ENCODE peak calls at places on chromosomes 1 and 21, in eight cellular contexts. One of them, this sample, is unnamed.
A peak's percentile ranks its signal among the peaks of the same experiment; 100 is the strongest.

GRCh38 chr1:70468180-70468579 is 57.1 kb downstream of the CTH start:
- DNase-seq in CD8-positive, alpha-beta T cell: no peak
- DNase-seq in mammary epithelial cell: no peak
- DNase-seq in transverse colon: no peak
- DNase-seq in bronchial epithelial cell: no peak
- DNase-seq in spleen: no peak
- DNase-seq in OCI-LY7: no peak
- DNase-seq in A549: no peak
- DNase-seq in this sample: no peak

GRCh38 chr21:44288251-44289110 is 2.8 kb downstream of the AIRE start:
- DNase-seq in OCI-LY7: no peak
- DNase-seq in spleen: peak; percentile 65
- DNase-seq in transverse colon: no peak
- DNase-seq in mammary epithelial cell: no peak
- DNase-seq in bronchial epithelial cell: no peak
- DNase-seq in A549: no peak
- DNase-seq in CD8-positive, alpha-beta T cell: no peak
- DNase-seq in this sample: no peak

GRCh38 chr1:171226757-171227370 is 21.4 kb upstream of the FMO1 start:
- DNase-seq in mammary epithelial cell: peak; percentile 55
- DNase-seq in bronchial epithelial cell: peak; percentile 70
- DNase-seq in transverse colon: peak; percentile 47
- DNase-seq in OCI-LY7: peak; percentile 73
- DNase-seq in CD8-positive, alpha-beta T cell: no peak
- DNase-seq in A549: peak; percentile 43
- DNase-seq in spleen: no peak
- DNase-seq in this sample: no peak

GRCh38 chr1:53477626-53478025 is 18.4 kb downstream of the DMRTB1 start:
- DNase-seq in OCI-LY7: no peak
- DNase-seq in CD8-positive, alpha-beta T cell: no peak
- DNase-seq in A549: no peak
- DNase-seq in mammary epithelial cell: no peak
- DNase-seq in transverse colon: no peak
- DNase-seq in bronchial epithelial cell: no peak
- DNase-seq in spleen: no peak
- DNase-seq in this sample: no peak

GRCh38 chr1:41371630-41372599 is 10.7 kb downstream of the FOXO6 start:
- DNase-seq in A549: no peak
- DNase-seq in mammary epithelial cell: no peak
- DNase-seq in spleen: no peak
- DNase-seq in transverse colon: no peak
- DNase-seq in CD8-positive, alpha-beta T cell: no peak
- DNase-seq in bronchial epithelial cell: no peak
- DNase-seq in OCI-LY7: no peak
- DNase-seq in this sample: no peak

GRCh38 chr21:41164981-41165650 is 2.8 kb upstream of the BACE2 start:
- DNase-seq in OCI-LY7: no peak
- DNase-seq in transverse colon: peak; percentile 63
- DNase-seq in A549: peak; percentile 43
- DNase-seq in bronchial epithelial cell: peak; percentile 94
- DNase-seq in spleen: no peak
- DNase-seq in CD8-positive, alpha-beta T cell: no peak
- DNase-seq in mammary epithelial cell: peak; percentile 87
- DNase-seq in this sample: no peak

GRCh38 chr21:39363607-39364555 is 15.0 kb upstream of the HMGN1 start:
- DNase-seq in OCI-LY7: no peak
- DNase-seq in transverse colon: no peak
- DNase-seq in mammary epithelial cell: no peak
- DNase-seq in bronchial epithelial cell: no peak
- DNase-seq in CD8-positive, alpha-beta T cell: no peak
- DNase-seq in A549: no peak
- DNase-seq in spleen: no peak
- DNase-seq in this sample: no peak

GRCh38 chr1:75341537-75341936 is 207.3 kb downstream of the LHX8 start:
- DNase-seq in bronchial epithelial cell: no peak
- DNase-seq in A549: no peak
- DNase-seq in spleen: no peak
- DNase-seq in CD8-positive, alpha-beta T cell: no peak
- DNase-seq in transverse colon: no peak
- DNase-seq in mammary epithelial cell: no peak
- DNase-seq in OCI-LY7: no peak
- DNase-seq in this sample: no peak

GRCh38 chr1:180264595-180264994 is 34.5 kb downstream of the LHX4 start:
- DNase-seq in OCI-LY7: no peak
- DNase-seq in CD8-positive, alpha-beta T cell: no peak
- DNase-seq in spleen: peak; percentile 43
- DNase-seq in bronchial epithelial cell: no peak
- DNase-seq in A549: no peak
- DNase-seq in mammary epithelial cell: no peak
- DNase-seq in transverse colon: no peak
- DNase-seq in this sample: no peak

GRCh38 chr1:9438431-9439073 is 100.7 kb upstream of the SLC25A33 start:
- DNase-seq in transverse colon: peak; percentile 39
- DNase-seq in mammary epithelial cell: peak; percentile 93
- DNase-seq in CD8-positive, alpha-beta T cell: no peak
- DNase-seq in spleen: no peak
- DNase-seq in A549: peak; percentile 41
- DNase-seq in bronchial epithelial cell: peak; percentile 94
- DNase-seq in OCI-LY7: no peak
- DNase-seq in this sample: peak; percentile 87

GRCh38 chr1:158045639-158046038 is 52.2 kb downstream of the KIRREL1 start:
- DNase-seq in transverse colon: no peak
- DNase-seq in spleen: no peak
- DNase-seq in mammary epithelial cell: no peak
- DNase-seq in CD8-positive, alpha-beta T cell: no peak
- DNase-seq in OCI-LY7: no peak
- DNase-seq in A549: no peak
- DNase-seq in bronchial epithelial cell: no peak
- DNase-seq in this sample: no peak

GRCh38 chr1:91842056-91842455 is 43.9 kb downstream of the TGFBR3 start:
- DNase-seq in transverse colon: no peak
- DNase-seq in A549: no peak
- DNase-seq in CD8-positive, alpha-beta T cell: no peak
- DNase-seq in mammary epithelial cell: no peak
- DNase-seq in spleen: no peak
- DNase-seq in bronchial epithelial cell: no peak
- DNase-seq in OCI-LY7: no peak
- DNase-seq in this sample: no peak

GRCh38 chr1:224558904-224559303 is 57.2 kb upstream of the CNIH3 start:
- DNase-seq in spleen: no peak
- DNase-seq in A549: no peak
- DNase-seq in OCI-LY7: no peak
- DNase-seq in bronchial epithelial cell: peak; percentile 62
- DNase-seq in mammary epithelial cell: peak; percentile 48
- DNase-seq in CD8-positive, alpha-beta T cell: no peak
- DNase-seq in transverse colon: no peak
- DNase-seq in this sample: no peak

GRCh38 chr1:207174913-207175312 is 70.9 kb downstream of the C4BPA start:
- DNase-seq in CD8-positive, alpha-beta T cell: no peak
- DNase-seq in bronchial epithelial cell: no peak
- DNase-seq in A549: no peak
- DNase-seq in transverse colon: no peak
- DNase-seq in mammary epithelial cell: no peak
- DNase-seq in spleen: no peak
- DNase-seq in OCI-LY7: no peak
- DNase-seq in this sample: no peak

GRCh38 chr1:145868232-145868631 is 9.4 kb upstream of the PIAS3 start:
- DNase-seq in transverse colon: no peak
- DNase-seq in mammary epithelial cell: no peak
- DNase-seq in spleen: no peak
- DNase-seq in A549: no peak
- DNase-seq in OCI-LY7: no peak
- DNase-seq in CD8-positive, alpha-beta T cell: no peak
- DNase-seq in bronchial epithelial cell: no peak
- DNase-seq in this sample: no peak

GRCh38 chr1:204255225-204255624 is 41.4 kb upstream of the GOLT1A start:
- DNase-seq in spleen: no peak
- DNase-seq in CD8-positive, alpha-beta T cell: no peak
- DNase-seq in A549: no peak
- DNase-seq in mammary epithelial cell: no peak
- DNase-seq in transverse colon: no peak
- DNase-seq in OCI-LY7: no peak
- DNase-seq in bronchial epithelial cell: no peak
- DNase-seq in this sample: no peak

GRCh38 chr1:50427086-50427817 is 4.0 kb upstream of the DMRTA2 start:
- DNase-seq in A549: no peak
- DNase-seq in mammary epithelial cell: no peak
- DNase-seq in OCI-LY7: no peak
- DNase-seq in CD8-positive, alpha-beta T cell: no peak
- DNase-seq in transverse colon: no peak
- DNase-seq in spleen: no peak
- DNase-seq in bronchial epithelial cell: no peak
- DNase-seq in this sample: no peak

GRCh38 chr1:27496604-27497155 is 6.7 kb upstream of the WASF2 start:
- DNase-seq in CD8-positive, alpha-beta T cell: no peak
- DNase-seq in transverse colon: no peak
- DNase-seq in OCI-LY7: no peak
- DNase-seq in A549: no peak
- DNase-seq in mammary epithelial cell: no peak
- DNase-seq in spleen: no peak
- DNase-seq in bronchial epithelial cell: no peak
- DNase-seq in this sample: no peak

GRCh38 chr1:30132602-30133271 is 590.6 kb downstream of the MATN1 start:
- DNase-seq in CD8-positive, alpha-beta T cell: no peak
- DNase-seq in transverse colon: no peak
- DNase-seq in OCI-LY7: no peak
- DNase-seq in bronchial epithelial cell: no peak
- DNase-seq in A549: no peak
- DNase-seq in spleen: no peak
- DNase-seq in mammary epithelial cell: no peak
- DNase-seq in this sample: no peak

GRCh38 chr1:180670681-180671080 is 38.9 kb downstream of the XPR1 start:
- DNase-seq in spleen: no peak
- DNase-seq in mammary epithelial cell: no peak
- DNase-seq in CD8-positive, alpha-beta T cell: no peak
- DNase-seq in bronchial epithelial cell: no peak
- DNase-seq in A549: no peak
- DNase-seq in OCI-LY7: no peak
- DNase-seq in transverse colon: no peak
- DNase-seq in this sample: no peak

GRCh38 chr1:175278729-175279128 is 86.2 kb upstream of the KIAA0040 start:
- DNase-seq in A549: no peak
- DNase-seq in mammary epithelial cell: no peak
- DNase-seq in spleen: no peak
- DNase-seq in OCI-LY7: no peak
- DNase-seq in transverse colon: no peak
- DNase-seq in bronchial epithelial cell: no peak
- DNase-seq in CD8-positive, alpha-beta T cell: no peak
- DNase-seq in this sample: no peak

GRCh38 chr1:102529446-102529845 is 532.7 kb upstream of the OLFM3 start:
- DNase-seq in A549: no peak
- DNase-seq in spleen: no peak
- DNase-seq in OCI-LY7: no peak
- DNase-seq in mammary epithelial cell: no peak
- DNase-seq in bronchial epithelial cell: no peak
- DNase-seq in CD8-positive, alpha-beta T cell: no peak
- DNase-seq in transverse colon: no peak
- DNase-seq in this sample: no peak

GRCh38 chr1:36327421-36328087 is 4.1 kb upstream of the EVA1B start:
- DNase-seq in transverse colon: no peak
- DNase-seq in OCI-LY7: no peak
- DNase-seq in spleen: no peak
- DNase-seq in A549: no peak
- DNase-seq in bronchial epithelial cell: peak; percentile 82
- DNase-seq in mammary epithelial cell: peak; percentile 33
- DNase-seq in CD8-positive, alpha-beta T cell: no peak
- DNase-seq in this sample: no peak

GRCh38 chr1:230090194-230090711 is 23.2 kb downstream of the GALNT2 start:
- DNase-seq in OCI-LY7: no peak
- DNase-seq in spleen: no peak
- DNase-seq in CD8-positive, alpha-beta T cell: no peak
- DNase-seq in bronchial epithelial cell: peak; percentile 78
- DNase-seq in mammary epithelial cell: no peak
- DNase-seq in transverse colon: no peak
- DNase-seq in A549: peak; percentile 53
- DNase-seq in this sample: no peak

GRCh38 chr1:211648336-211648735 is 27.1 kb downstream of the NEK2 start:
- DNase-seq in spleen: no peak
- DNase-seq in mammary epithelial cell: peak; percentile 80
- DNase-seq in transverse colon: peak; percentile 58
- DNase-seq in OCI-LY7: no peak
- DNase-seq in A549: peak; percentile 37
- DNase-seq in bronchial epithelial cell: peak; percentile 84
- DNase-seq in CD8-positive, alpha-beta T cell: no peak
- DNase-seq in this sample: no peak

GRCh38 chr1:67126111-67126746 is 8.5 kb downstream of the C1orf141 start:
- DNase-seq in spleen: no peak
- DNase-seq in OCI-LY7: no peak
- DNase-seq in bronchial epithelial cell: peak; percentile 72
- DNase-seq in CD8-positive, alpha-beta T cell: no peak
- DNase-seq in transverse colon: no peak
- DNase-seq in mammary epithelial cell: peak; percentile 60
- DNase-seq in A549: no peak
- DNase-seq in this sample: no peak
- TF ChIP-seq CTCF in spleen: no peak
- TF ChIP-seq CTCF in OCI-LY7: peak; percentile 36
- TF ChIP-seq CTCF in bronchial epithelial cell: peak; percentile 14
- TF ChIP-seq CTCF in CD8-positive, alpha-beta T cell: no peak
- TF ChIP-seq CTCF in transverse colon: no peak
- TF ChIP-seq CTCF in mammary epithelial cell: peak; percentile 7
- TF ChIP-seq CTCF in A549: no peak
- TF ChIP-seq CTCF in this sample: no peak

GRCh38 chr1:186183970-186184628 is 191.0 kb downstream of the TPR start:
- DNase-seq in bronchial epithelial cell: no peak
- DNase-seq in transverse colon: no peak
- DNase-seq in OCI-LY7: no peak
- DNase-seq in mammary epithelial cell: no peak
- DNase-seq in A549: no peak
- DNase-seq in spleen: no peak
- DNase-seq in CD8-positive, alpha-beta T cell: no peak
- DNase-seq in this sample: no peak
- H3K4me3 ChIP-seq in bronchial epithelial cell: no peak overlapping the region
- H3K4me3 ChIP-seq in transverse colon: no peak overlapping the region
- H3K4me3 ChIP-seq in OCI-LY7: peak overlapping the region; percentile 8
- H3K4me3 ChIP-seq in mammary epithelial cell: no peak overlapping the region
- H3K4me3 ChIP-seq in A549: no peak overlapping the region
- H3K4me3 ChIP-seq in spleen: no peak overlapping the region
- H3K4me3 ChIP-seq in CD8-positive, alpha-beta T cell: no peak overlapping the region
- H3K4me3 ChIP-seq in this sample: no peak overlapping the region

DNA sequence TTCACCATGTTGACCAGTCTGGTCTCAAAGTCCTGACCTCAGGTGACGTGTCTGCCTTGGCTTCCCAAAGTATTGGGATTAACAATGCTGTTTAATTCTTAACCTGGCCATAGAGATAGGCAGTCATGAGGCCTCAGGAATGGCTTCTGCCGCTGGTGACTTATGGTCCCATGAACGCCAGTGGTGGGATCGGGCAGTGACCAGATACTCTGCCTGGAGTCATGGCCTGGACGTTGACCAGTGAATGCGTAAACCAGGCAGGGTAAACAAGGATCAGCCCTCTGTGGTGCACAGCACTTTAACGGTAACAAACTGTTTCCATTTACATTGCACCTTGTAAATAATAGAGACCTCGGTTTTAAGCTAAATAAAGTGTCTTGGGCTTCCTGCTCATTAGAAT is 23.0 kb downstream of the MTARC1 start:
- DNase-seq in bronchial epithelial cell: no peak
- DNase-seq in A549: no peak
- DNase-seq in mammary epithelial cell: no peak
- DNase-seq in transverse colon: no peak
- DNase-seq in spleen: no peak
- DNase-seq in CD8-positive, alpha-beta T cell: no peak
- DNase-seq in OCI-LY7: no peak
- DNase-seq in this sample: peak; percentile 38
- TF ChIP-seq CTCF in bronchial epithelial cell: no peak
- TF ChIP-seq CTCF in A549: no peak
- TF ChIP-seq CTCF in mammary epithelial cell: no peak
- TF ChIP-seq CTCF in transverse colon: no peak
- TF ChIP-seq CTCF in spleen: no peak
- TF ChIP-seq CTCF in CD8-positive, alpha-beta T cell: no peak
- TF ChIP-seq CTCF in OCI-LY7: no peak
- TF ChIP-seq CTCF in this sample: no peak

GRCh38 chr1:235075121-235075954 is 53.3 kb downstream of the TOMM20 start:
- DNase-seq in A549: peak; percentile 74
- DNase-seq in transverse colon: peak; percentile 58
- DNase-seq in OCI-LY7: peak; percentile 57
- DNase-seq in bronchial epithelial cell: peak; percentile 97
- DNase-seq in CD8-positive, alpha-beta T cell: peak; percentile 30
- DNase-seq in spleen: peak; percentile 87
- DNase-seq in mammary epithelial cell: peak; percentile 86
- DNase-seq in this sample: peak; percentile 89
- H3K4me3 ChIP-seq in A549: peak overlapping the region; percentile 14
- H3K4me3 ChIP-seq in transverse colon: no peak overlapping the region
- H3K4me3 ChIP-seq in OCI-LY7: peak overlapping the region; percentile 23
- H3K4me3 ChIP-seq in bronchial epithelial cell: no peak overlapping the region
- H3K4me3 ChIP-seq in CD8-positive, alpha-beta T cell: no peak overlapping the region
- H3K4me3 ChIP-seq in spleen: no peak overlapping the region
- H3K4me3 ChIP-seq in mammary epithelial cell: no peak overlapping the region
- H3K4me3 ChIP-seq in this sample: no peak overlapping the region

This sample was measured in right atrium auricular region.